ENCODE peak calls at places on chromosomes 16 and 17, in five cellular contexts. N is NT2/D1, K is transverse colon, M is cardiac fibroblast, T is stomach. U is an unnamed sample.

GRCh38 chr17:45131616-45132301 is 556 bp downstream of the PLCD3 start:
- DNase-seq in N (peak; percentile 22), K (peak; percentile 68), M (no peak), T (peak; percentile 48), U (no peak)

GRCh38 chr16:4332623-4333307 is 16.9 kb downstream of the GLIS2 start:
- DNase-seq in N (no peak), K (no peak), M (no peak), T (no peak), U (no peak)

GRCh38 chr16:50724237-50724747 is 17.6 kb upstream of the CYLD start:
- DNase-seq in N (no peak), K (no peak), M (no peak), T (no peak), U (no peak)

GRCh38 chr17:28916302-28916934 is 13.5 kb upstream of the DHRS13 start:
- DNase-seq in N (no peak), K (no peak), M (peak; percentile 66), T (peak; percentile 60), U (no peak)

GRCh38 chr16:13697568-13697967 is 222.4 kb upstream of the ERCC4 start:
- DNase-seq in N (no peak), K (no peak), M (no peak), T (no peak), U (no peak)

GRCh38 chr16:77219437-77219836 is 20.2 kb downstream of the SYCE1L start:
- DNase-seq in N (no peak), K (no peak), M (no peak), T (no peak), U (no peak)

GRCh38 chr17:70599198-70599597 is 429.9 kb downstream of the KCNJ2 start:
- DNase-seq in N (no peak), K (no peak), M (no peak), T (no peak), U (no peak)

GRCh38 chr16:70476272-70477020 is 22.1 kb downstream of the FCSK start:
- DNase-seq in N (no peak), K (no peak), M (peak; percentile 65), T (peak; percentile 31), U (peak; percentile 62)

GRCh38 chr17:3916013-3916696 is at the start of gene P2RX1:
- DNase-seq in N (no peak), K (peak; percentile 79), M (peak; percentile 87), T (peak; percentile 60), U (peak; percentile 79)

GRCh38 chr16:85335584-85336492 is 223.6 kb upstream of the CIBAR2 start:
- DNase-seq in N (no peak), K (peak; percentile 66), M (no peak), T (no peak), U (no peak)
- H3K4me3 ChIP-seq in N (peak overlapping the region; percentile 22), K (no peak overlapping the region), M (no peak overlapping the region), T (peak overlapping the region; percentile 15), U (no peak overlapping the region)

DNA sequence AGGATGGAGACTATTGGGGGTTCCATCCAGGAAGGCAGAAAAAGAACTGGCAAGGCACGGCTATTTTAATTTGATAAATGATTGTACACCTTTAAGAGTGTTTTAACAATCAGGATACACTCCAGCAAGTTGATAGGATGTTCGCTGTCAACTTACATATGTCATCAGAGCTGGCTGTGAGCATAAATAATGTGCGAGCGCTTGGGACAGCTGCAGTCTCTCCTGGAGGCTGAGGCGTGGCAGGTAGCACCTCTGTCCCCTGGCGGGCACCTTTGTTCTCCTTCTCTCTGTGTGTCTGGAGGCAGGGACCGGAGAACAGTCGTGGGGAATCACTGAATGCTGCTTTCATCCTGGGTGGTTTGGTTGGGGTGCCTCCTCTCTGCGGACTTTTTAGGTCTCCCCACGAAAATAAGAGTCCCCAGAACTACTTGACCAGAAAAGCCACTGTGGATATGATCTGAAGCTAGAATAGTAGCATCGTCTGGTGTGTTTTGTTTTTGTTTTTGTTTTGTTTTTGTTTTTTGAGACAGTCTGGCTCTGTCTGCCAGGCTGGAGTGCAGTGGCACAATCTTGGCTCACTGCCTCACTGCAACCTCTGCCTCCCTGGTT is 9.4 kb downstream of the BAHCC1 start:
- DNase-seq in N (no peak), K (peak; percentile 59), M (no peak), T (no peak), U (no peak)
- H3K4me3 ChIP-seq in N (no peak overlapping the region), K (no peak overlapping the region), M (no peak overlapping the region), T (no peak overlapping the region), U (no peak overlapping the region)

DNA sequence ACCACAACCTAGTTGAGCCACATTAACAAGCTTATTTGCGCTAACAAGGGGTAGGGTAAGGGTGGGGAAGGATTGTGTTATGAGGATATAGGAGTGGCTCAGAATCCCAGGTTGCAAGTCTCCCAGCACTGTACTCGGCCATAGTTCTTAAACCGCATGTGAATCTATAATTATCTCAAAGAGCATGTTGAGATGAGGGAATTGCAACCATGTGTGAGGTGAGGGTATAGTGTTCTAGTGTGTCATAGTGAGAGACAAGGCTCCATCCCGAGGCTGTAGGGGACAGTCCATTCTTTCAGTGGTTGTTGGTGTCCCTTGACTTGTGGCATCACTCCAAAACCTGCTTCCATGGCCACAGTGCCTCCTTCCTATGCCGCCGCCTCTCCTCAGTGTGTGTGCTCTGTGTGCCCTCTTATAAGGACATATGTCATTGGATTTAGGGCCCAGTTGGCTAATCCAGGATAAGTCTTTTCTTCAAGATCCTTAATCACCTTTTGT is 22.7 kb upstream of the ATP5MC1 start:
- DNase-seq in N (no peak), K (no peak), M (no peak), T (no peak), U (no peak)
- H3K4me3 ChIP-seq in N (no peak overlapping the region), K (no peak overlapping the region), M (no peak overlapping the region), T (no peak overlapping the region), U (no peak overlapping the region)

GRCh38 chr17:21545051-21545450 is 147.3 kb upstream of the KCNJ18 start:
- DNase-seq in N (no peak), K (no peak), M (no peak), T (no peak), U (no peak)

GRCh38 chr17:21551081-21551881 is 141.0 kb upstream of the KCNJ18 start:
- DNase-seq in N (peak; percentile 28), K (peak; percentile 84), M (peak; percentile 89), T (peak; percentile 85), U (peak; percentile 79)

GRCh38 chr17:21548236-21548635 is 144.1 kb upstream of the KCNJ18 start:
- DNase-seq in N (no peak), K (no peak), M (peak; percentile 12), T (no peak), U (no peak)

GRCh38 chr17:21549107-21549687 is 143.1 kb upstream of the KCNJ18 start:
- DNase-seq in N (no peak), K (no peak), M (peak; percentile 56), T (no peak), U (no peak)
- H3K4me3 ChIP-seq in N (no peak overlapping the region), K (no peak overlapping the region), M (peak overlapping the region; percentile 14), T (no peak overlapping the region), U (no peak overlapping the region)

GRCh38 chr16:75380870-75381269 is 52.4 kb downstream of the CFDP1 start:
- DNase-seq in N (no peak), K (no peak), M (peak; percentile 16), T (no peak), U (peak; percentile 49)

GRCh38 chr16:75377971-75378386 is 55.3 kb downstream of the CFDP1 start:
- DNase-seq in N (peak; percentile 71), K (no peak), M (peak; percentile 98), T (no peak), U (peak; percentile 38)

GRCh38 chr16:75378616-75379015 is 54.7 kb downstream of the CFDP1 start:
- DNase-seq in N (no peak), K (no peak), M (no peak), T (no peak), U (peak; percentile 36)

GRCh38 chr16:75379339-75379738 is 54.0 kb downstream of the CFDP1 start:
- DNase-seq in N (no peak), K (no peak), M (no peak), T (no peak), U (no peak)

DNA sequence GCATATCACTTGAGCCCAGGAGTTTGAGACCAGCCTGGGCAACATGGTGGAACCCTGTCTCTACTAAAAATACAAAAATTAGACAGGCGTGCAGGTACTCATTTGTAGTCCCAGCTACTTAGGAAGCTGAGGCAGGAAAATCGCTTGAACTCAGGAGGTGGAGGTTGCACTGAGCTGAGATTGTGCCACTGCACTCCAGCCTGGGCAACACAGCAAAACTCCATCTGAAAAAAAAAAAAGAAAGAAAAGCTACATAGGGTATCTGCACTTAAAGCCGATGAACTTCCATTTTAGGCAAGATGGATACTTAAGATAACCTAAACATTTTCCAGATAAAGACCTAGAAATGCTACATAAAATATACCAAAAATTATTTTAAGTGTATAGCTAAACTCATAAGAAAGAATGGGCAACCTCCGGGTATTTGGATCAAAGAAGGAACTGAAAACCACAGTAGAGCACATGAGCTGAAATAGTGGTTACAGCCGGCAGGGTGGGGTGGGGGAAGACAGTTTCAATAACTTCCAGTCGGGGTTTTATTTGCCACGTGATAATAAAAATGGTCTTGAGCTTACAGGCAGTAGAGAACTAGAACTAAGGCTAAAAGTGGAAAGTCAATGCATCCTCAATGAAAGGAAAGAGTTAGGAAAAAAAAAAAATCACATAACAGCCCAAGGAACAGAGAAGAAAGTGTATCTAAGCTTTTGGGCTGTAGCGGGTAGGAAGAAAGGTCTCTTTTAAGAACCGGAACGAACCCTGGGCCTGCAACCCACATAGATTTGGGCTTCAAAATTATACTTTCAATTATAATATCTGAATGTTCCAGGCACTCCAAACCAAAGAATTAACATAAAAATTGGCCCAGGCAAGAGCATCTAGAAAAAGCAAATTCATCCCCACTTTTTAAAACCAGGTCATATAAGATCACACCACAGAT is 53.1 kb downstream of the CFDP1 start:
- DNase-seq in N (no peak), K (peak; percentile 44), M (no peak), T (no peak), U (no peak)
- H3K4me3 ChIP-seq in N (no peak overlapping the region), K (no peak overlapping the region), M (no peak overlapping the region), T (no peak overlapping the region), U (no peak overlapping the region)

GRCh38 chr16:56422896-56423441 is 2.4 kb downstream of the AMFR start:
- DNase-seq in N (no peak), K (no peak), M (no peak), T (no peak), U (no peak)

GRCh38 chr16:56421976-56422669 is 3.2 kb downstream of the AMFR start:
- DNase-seq in N (no peak), K (no peak), M (no peak), T (no peak), U (no peak)

GRCh38 chr16:56419740-56420548 is 5.4 kb downstream of the AMFR start:
- DNase-seq in N (no peak), K (no peak), M (no peak), T (no peak), U (no peak)

GRCh38 chr16:56420613-56421012 is 4.7 kb downstream of the AMFR start:
- DNase-seq in N (no peak), K (no peak), M (no peak), T (no peak), U (no peak)

DNA sequence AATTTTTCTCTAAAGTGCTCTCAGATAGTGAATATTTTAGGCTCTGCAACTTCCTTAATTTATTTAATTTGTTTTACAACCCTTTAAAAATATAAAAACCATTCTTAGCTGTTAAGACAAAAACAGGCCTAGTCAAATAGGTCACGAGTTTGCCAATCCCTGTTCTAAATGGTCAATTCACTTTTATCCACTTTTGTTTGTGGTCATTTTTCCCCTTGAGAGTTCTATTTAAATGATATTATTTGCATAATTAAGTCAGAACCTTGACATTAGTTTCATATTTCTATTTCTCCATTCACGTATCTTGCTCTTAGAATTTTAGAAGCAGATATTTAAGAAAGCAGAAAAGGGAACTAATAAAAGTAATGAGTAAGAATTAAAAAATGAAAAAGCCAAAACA is 4.0 kb downstream of the AMFR start:
- DNase-seq in N (no peak), K (no peak), M (no peak), T (no peak), U (no peak)
- H3K4me3 ChIP-seq in N (no peak overlapping the region), K (no peak overlapping the region), M (no peak overlapping the region), T (no peak overlapping the region), U (no peak overlapping the region)

GRCh38 chr17:77444653-77445029 is 303.9 kb downstream of the SEC14L1 start:
- DNase-seq in N (no peak), K (peak; percentile 49), M (peak; percentile 83), T (no peak), U (no peak)
- H3K4me3 ChIP-seq in N (no peak overlapping the region), K (no peak overlapping the region), M (no peak overlapping the region), T (peak overlapping the region; percentile 30), U (no peak overlapping the region)

U was measured in SJSA1.